ENCODE peak calls at places on chromosome 14, in seven cellular contexts. E, D, Q, A, Z, F and M are unnamed samples.

GRCh38 chr14:89131004-89131750 is 285.9 kb downstream of the FOXN3 start:
- DNase-seq in E (no peak), D (no peak), Q (no peak), A (no peak), Z (no peak), F (no peak), M (no peak)

GRCh38 chr14:102591372-102591943 is 991 bp upstream of the RCOR1 start:
- DNase-seq in E (peak; percentile 34), D (peak; percentile 70), Q (peak; percentile 43), A (no peak), Z (peak; percentile 51), F (no peak), M (no peak)

GRCh38 chr14:98498019-98498885 is 773.7 kb downstream of the BCL11B start:
- DNase-seq in E (no peak), D (no peak), Q (no peak), A (no peak), Z (no peak), F (no peak), M (peak; percentile 90)

GRCh38 chr14:59301354-59301753 is 112.9 kb downstream of the DAAM1 start:
- DNase-seq in E (no peak), D (peak; percentile 66), Q (no peak), A (no peak), Z (peak; percentile 43), F (no peak), M (no peak)

GRCh38 chr14:52003324-52003723 is 14.0 kb downstream of the RTRAF start:
- DNase-seq in E (peak; percentile 86), D (no peak), Q (no peak), A (no peak), Z (no peak), F (no peak), M (no peak)

GRCh38 chr14:64417042-64417770 is 29.1 kb downstream of the MTHFD1 start:
- DNase-seq in E (peak; percentile 43), D (no peak), Q (no peak), A (no peak), Z (no peak), F (no peak), M (no peak)

GRCh38 chr14:106218189-106218588 is 691.8 kb downstream of the TMEM121 start:
- DNase-seq in E (no peak), D (no peak), Q (no peak), A (no peak), Z (no peak), F (no peak), M (no peak)

GRCh38 chr14:33917664-33918063 is 33.2 kb downstream of the EGLN3 start:
- DNase-seq in E (no peak), D (no peak), Q (no peak), A (no peak), Z (no peak), F (no peak), M (no peak)

GRCh38 chr14:61188196-61188595 is 92.9 kb downstream of the TMEM30B start:
- DNase-seq in E (peak; percentile 42), D (no peak), Q (peak; percentile 41), A (no peak), Z (peak; percentile 48), F (peak; percentile 43), M (peak; percentile 22)

GRCh38 chr14:24430143-24430681 is 458 bp downstream of the KHNYN start:
- DNase-seq in E (peak; percentile 79), D (peak; percentile 83), Q (peak; percentile 86), A (no peak), Z (peak; percentile 93), F (peak; percentile 74), M (no peak)
- TF ChIP-seq CTCF in E (no peak), D (no peak), Q (no peak), A (no peak), Z (no peak), F (no peak), M (no peak)

GRCh38 chr14:95303552-95303951 is 16.2 kb downstream of the CLMN start:
- DNase-seq in E (no peak), D (no peak), Q (no peak), A (no peak), Z (no peak), F (no peak), M (no peak)
- H3K27ac ChIP-seq in E (no peak overlapping the region), D (no peak overlapping the region), Q (no peak overlapping the region), A (no peak overlapping the region), Z (no peak overlapping the region), F (no peak overlapping the region), M (no peak overlapping the region)

GRCh38 chr14:99759546-99759925 is 33.7 kb upstream of the EML1 start:
- DNase-seq in E (no peak), D (no peak), Q (no peak), A (no peak), Z (no peak), F (no peak), M (no peak)

GRCh38 chr14:99763527-99764221 is 29.5 kb upstream of the EML1 start:
- DNase-seq in E (no peak), D (no peak), Q (no peak), A (no peak), Z (no peak), F (no peak), M (no peak)

GRCh38 chr14:99758915-99759545 is 34.2 kb upstream of the EML1 start:
- DNase-seq in E (no peak), D (no peak), Q (no peak), A (no peak), Z (no peak), F (no peak), M (no peak)

GRCh38 chr14:99758121-99758871 is 34.9 kb upstream of the EML1 start:
- DNase-seq in E (peak; percentile 93), D (no peak), Q (no peak), A (no peak), Z (no peak), F (no peak), M (peak; percentile 96)

GRCh38 chr14:99760817-99761216 is 32.4 kb upstream of the EML1 start:
- DNase-seq in E (no peak), D (no peak), Q (no peak), A (no peak), Z (no peak), F (no peak), M (no peak)
- TF ChIP-seq CTCF in E (no peak), D (no peak), Q (no peak), A (no peak), Z (no peak), F (no peak), M (no peak)

GRCh38 chr14:28577711-28578131 is 188.9 kb upstream of the FOXG1 start:
- DNase-seq in E (peak; percentile 49), D (no peak), Q (no peak), A (no peak), Z (no peak), F (no peak), M (peak; percentile 44)
- H3K27ac ChIP-seq in E (no peak overlapping the region), D (no peak overlapping the region), Q (no peak overlapping the region), A (no peak overlapping the region), Z (no peak overlapping the region), F (peak overlapping the region; percentile 45), M (no peak overlapping the region)

GRCh38 chr14:21941885-21942284 is 268.3 kb upstream of the OR4E1 start:
- DNase-seq in E (no peak), D (no peak), Q (no peak), A (no peak), Z (no peak), F (no peak), M (no peak)

GRCh38 chr14:21940887-21941855 is 267.6 kb upstream of the OR4E1 start:
- DNase-seq in E (peak; percentile 9), D (peak; percentile 50), Q (no peak), A (no peak), Z (no peak), F (peak; percentile 18), M (no peak)
- TF ChIP-seq CTCF in E (peak; percentile 30), D (peak; percentile 31), Q (peak; percentile 27), A (no peak), Z (peak; percentile 36), F (no peak), M (peak; percentile 60)

DNA sequence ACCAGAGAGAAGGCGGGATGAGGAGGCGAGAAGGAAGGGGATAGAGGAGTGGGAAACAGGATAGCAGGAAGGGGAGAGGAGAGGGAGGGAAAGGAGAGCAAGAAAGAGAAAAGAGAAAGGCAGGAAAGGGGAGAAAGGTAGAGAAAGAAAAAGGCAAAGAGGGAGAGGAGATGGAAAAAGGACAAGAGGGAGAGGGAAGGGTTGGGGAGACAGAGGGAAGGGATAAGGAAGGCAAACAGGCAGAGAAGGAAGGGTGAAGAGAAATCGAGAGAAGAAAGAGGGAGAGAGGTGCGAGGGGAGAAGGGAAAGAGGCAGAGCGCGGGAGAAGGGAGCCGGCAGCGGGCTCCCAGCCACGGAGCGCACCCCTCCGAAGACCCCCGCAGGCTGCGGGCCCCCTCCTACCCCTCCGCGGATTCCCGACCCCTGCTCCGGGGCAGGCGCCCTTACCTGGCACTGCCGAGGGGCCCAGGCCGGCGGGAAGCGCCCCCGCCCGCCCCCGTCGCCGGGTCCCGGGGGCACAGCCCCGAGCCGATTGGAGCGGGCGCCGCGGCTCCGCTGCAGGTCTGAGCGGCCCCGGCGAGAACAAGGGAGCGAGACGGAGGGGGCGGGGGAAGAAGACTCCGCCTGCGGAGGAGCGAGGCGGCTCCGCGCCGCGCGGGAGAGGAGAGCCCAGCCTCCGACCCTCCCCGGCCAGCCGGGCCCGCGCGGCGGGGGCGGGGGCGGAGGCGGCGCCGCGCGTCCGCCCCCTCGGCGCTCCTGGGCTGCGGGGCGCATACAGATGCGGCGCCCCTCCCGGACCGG is at the start of gene CDH24:
- DNase-seq in E (peak; percentile 58), D (peak; percentile 87), Q (peak; percentile 76), A (no peak), Z (peak; percentile 76), F (peak; percentile 64), M (no peak)
- H3K27ac ChIP-seq in E (peak within 1 kb of the TSS; percentile 45), D (peak within 1 kb of the TSS; percentile 70), Q (peak within 1 kb of the TSS; percentile 63), A (peak within 1 kb of the TSS; percentile 85), Z (no peak within 1 kb of the TSS), F (peak within 1 kb of the TSS; percentile 76), M (no peak within 1 kb of the TSS)

GRCh38 chr14:26526132-26526531 is 71.7 kb downstream of the NOVA1 start:
- DNase-seq in E (peak; percentile 47), D (no peak), Q (no peak), A (no peak), Z (no peak), F (no peak), M (no peak)

GRCh38 chr14:26527095-26527494 is 70.7 kb downstream of the NOVA1 start:
- DNase-seq in E (no peak), D (no peak), Q (no peak), A (no peak), Z (no peak), F (no peak), M (peak; percentile 7)

GRCh38 chr14:26528415-26529182 is 69.2 kb downstream of the NOVA1 start:
- DNase-seq in E (peak; percentile 71), D (peak; percentile 49), Q (peak; percentile 19), A (no peak), Z (peak; percentile 56), F (no peak), M (no peak)

GRCh38 chr14:26531894-26532293 is 65.9 kb downstream of the NOVA1 start:
- DNase-seq in E (peak; percentile 82), D (no peak), Q (no peak), A (no peak), Z (no peak), F (peak; percentile 14), M (peak; percentile 74)
- TF ChIP-seq CTCF in E (peak; percentile 21), D (no peak), Q (no peak), A (no peak), Z (no peak), F (no peak), M (peak; percentile 65)